ENCODE peak calls at places on chromosomes 16 and 17, in nine cellular contexts. One of them, this sample, is unnamed.

GRCh38 chr17:29008591-29008990 is 2.8 kb upstream of the SEZ6 start:
- DNase-seq in ELR: no peak
- DNase-seq in stimulated activated CD4-positive, alpha-beta T cell treated with anti-CD3 and anti-CD28 coated beads, Interleukin-15, amount 100 ng/mL, for 48 hours: no peak
- DNase-seq in NCI-H1417: peak; percentile 50
- DNase-seq in body of pancreas: no peak
- DNase-seq in brain microvascular endothelial cell: no peak
- DNase-seq in stimulated activated naive CD8-positive, alpha-beta T cell treated with anti-CD3 and anti-CD28 coated beads, Interleukin-15, amount 100 ng/mL, for 72 hours: no peak
- DNase-seq in prostate gland: no peak
- DNase-seq in stimulated activated CD8-positive, alpha-beta memory T cell treated with anti-CD3 and anti-CD28 coated beads, Interleukin-2, amount 100 ng/mL, for 1 hour: no peak
- DNase-seq in this sample: no peak

GRCh38 chr17:71338396-71338795 is 782.4 kb upstream of the SOX9 start:
- DNase-seq in ELR: peak; percentile 69
- DNase-seq in stimulated activated CD4-positive, alpha-beta T cell treated with anti-CD3 and anti-CD28 coated beads, Interleukin-15, amount 100 ng/mL, for 48 hours: no peak
- DNase-seq in NCI-H1417: no peak
- DNase-seq in body of pancreas: no peak
- DNase-seq in brain microvascular endothelial cell: no peak
- DNase-seq in stimulated activated naive CD8-positive, alpha-beta T cell treated with anti-CD3 and anti-CD28 coated beads, Interleukin-15, amount 100 ng/mL, for 72 hours: no peak
- DNase-seq in prostate gland: no peak
- DNase-seq in stimulated activated CD8-positive, alpha-beta memory T cell treated with anti-CD3 and anti-CD28 coated beads, Interleukin-2, amount 100 ng/mL, for 1 hour: no peak
- DNase-seq in this sample: no peak

GRCh38 chr17:2912754-2913153 is 116.5 kb downstream of the RAP1GAP2 start:
- DNase-seq in ELR: no peak
- DNase-seq in stimulated activated CD4-positive, alpha-beta T cell treated with anti-CD3 and anti-CD28 coated beads, Interleukin-15, amount 100 ng/mL, for 48 hours: no peak
- DNase-seq in NCI-H1417: no peak
- DNase-seq in body of pancreas: no peak
- DNase-seq in brain microvascular endothelial cell: no peak
- DNase-seq in stimulated activated naive CD8-positive, alpha-beta T cell treated with anti-CD3 and anti-CD28 coated beads, Interleukin-15, amount 100 ng/mL, for 72 hours: no peak
- DNase-seq in prostate gland: no peak
- DNase-seq in stimulated activated CD8-positive, alpha-beta memory T cell treated with anti-CD3 and anti-CD28 coated beads, Interleukin-2, amount 100 ng/mL, for 1 hour: no peak
- DNase-seq in this sample: no peak

GRCh38 chr17:9935408-9935807 is 30.3 kb upstream of the RCVRN start:
- DNase-seq in ELR: no peak
- DNase-seq in stimulated activated CD4-positive, alpha-beta T cell treated with anti-CD3 and anti-CD28 coated beads, Interleukin-15, amount 100 ng/mL, for 48 hours: no peak
- DNase-seq in NCI-H1417: no peak
- DNase-seq in body of pancreas: peak; percentile 11
- DNase-seq in brain microvascular endothelial cell: no peak
- DNase-seq in stimulated activated naive CD8-positive, alpha-beta T cell treated with anti-CD3 and anti-CD28 coated beads, Interleukin-15, amount 100 ng/mL, for 72 hours: no peak
- DNase-seq in prostate gland: no peak
- DNase-seq in stimulated activated CD8-positive, alpha-beta memory T cell treated with anti-CD3 and anti-CD28 coated beads, Interleukin-2, amount 100 ng/mL, for 1 hour: no peak
- DNase-seq in this sample: no peak

GRCh38 chr17:59521465-59522126 is 43.8 kb upstream of the DHX40 start:
- DNase-seq in ELR: peak; percentile 75
- DNase-seq in stimulated activated CD4-positive, alpha-beta T cell treated with anti-CD3 and anti-CD28 coated beads, Interleukin-15, amount 100 ng/mL, for 48 hours: peak; percentile 55
- DNase-seq in NCI-H1417: peak; percentile 72
- DNase-seq in body of pancreas: peak; percentile 59
- DNase-seq in brain microvascular endothelial cell: peak; percentile 40
- DNase-seq in stimulated activated naive CD8-positive, alpha-beta T cell treated with anti-CD3 and anti-CD28 coated beads, Interleukin-15, amount 100 ng/mL, for 72 hours: peak; percentile 55
- DNase-seq in prostate gland: peak; percentile 8
- DNase-seq in stimulated activated CD8-positive, alpha-beta memory T cell treated with anti-CD3 and anti-CD28 coated beads, Interleukin-2, amount 100 ng/mL, for 1 hour: peak; percentile 12
- DNase-seq in this sample: peak; percentile 12

GRCh38 chr17:7820231-7820630 is 13.8 kb upstream of the KDM6B start:
- DNase-seq in ELR: no peak
- DNase-seq in stimulated activated CD4-positive, alpha-beta T cell treated with anti-CD3 and anti-CD28 coated beads, Interleukin-15, amount 100 ng/mL, for 48 hours: no peak
- DNase-seq in NCI-H1417: no peak
- DNase-seq in body of pancreas: no peak
- DNase-seq in brain microvascular endothelial cell: no peak
- DNase-seq in stimulated activated naive CD8-positive, alpha-beta T cell treated with anti-CD3 and anti-CD28 coated beads, Interleukin-15, amount 100 ng/mL, for 72 hours: no peak
- DNase-seq in prostate gland: no peak
- DNase-seq in stimulated activated CD8-positive, alpha-beta memory T cell treated with anti-CD3 and anti-CD28 coated beads, Interleukin-2, amount 100 ng/mL, for 1 hour: no peak
- DNase-seq in this sample: no peak

GRCh38 chr17:82656266-82656665 is 8.0 kb upstream of the WDR45B start:
- DNase-seq in ELR: no peak
- DNase-seq in stimulated activated CD4-positive, alpha-beta T cell treated with anti-CD3 and anti-CD28 coated beads, Interleukin-15, amount 100 ng/mL, for 48 hours: no peak
- DNase-seq in NCI-H1417: no peak
- DNase-seq in body of pancreas: no peak
- DNase-seq in brain microvascular endothelial cell: no peak
- DNase-seq in stimulated activated naive CD8-positive, alpha-beta T cell treated with anti-CD3 and anti-CD28 coated beads, Interleukin-15, amount 100 ng/mL, for 72 hours: no peak
- DNase-seq in prostate gland: no peak
- DNase-seq in stimulated activated CD8-positive, alpha-beta memory T cell treated with anti-CD3 and anti-CD28 coated beads, Interleukin-2, amount 100 ng/mL, for 1 hour: no peak
- DNase-seq in this sample: no peak

GRCh38 chr17:43661699-43662431 is at the start of gene MEOX1:
- DNase-seq in ELR: peak; percentile 81
- DNase-seq in stimulated activated CD4-positive, alpha-beta T cell treated with anti-CD3 and anti-CD28 coated beads, Interleukin-15, amount 100 ng/mL, for 48 hours: peak; percentile 26
- DNase-seq in NCI-H1417: no peak
- DNase-seq in body of pancreas: no peak
- DNase-seq in brain microvascular endothelial cell: peak; percentile 37
- DNase-seq in stimulated activated naive CD8-positive, alpha-beta T cell treated with anti-CD3 and anti-CD28 coated beads, Interleukin-15, amount 100 ng/mL, for 72 hours: peak; percentile 45
- DNase-seq in prostate gland: no peak
- DNase-seq in stimulated activated CD8-positive, alpha-beta memory T cell treated with anti-CD3 and anti-CD28 coated beads, Interleukin-2, amount 100 ng/mL, for 1 hour: no peak
- DNase-seq in this sample: no peak

GRCh38 chr16:57984443-57985203 is 13.7 kb upstream of the CNGB1 start:
- DNase-seq in ELR: peak; percentile 93
- DNase-seq in stimulated activated CD4-positive, alpha-beta T cell treated with anti-CD3 and anti-CD28 coated beads, Interleukin-15, amount 100 ng/mL, for 48 hours: peak; percentile 91
- DNase-seq in NCI-H1417: no peak
- DNase-seq in body of pancreas: peak; percentile 95
- DNase-seq in brain microvascular endothelial cell: peak; percentile 57
- DNase-seq in stimulated activated naive CD8-positive, alpha-beta T cell treated with anti-CD3 and anti-CD28 coated beads, Interleukin-15, amount 100 ng/mL, for 72 hours: peak; percentile 91
- DNase-seq in prostate gland: peak; percentile 85
- DNase-seq in stimulated activated CD8-positive, alpha-beta memory T cell treated with anti-CD3 and anti-CD28 coated beads, Interleukin-2, amount 100 ng/mL, for 1 hour: peak; percentile 76
- DNase-seq in this sample: peak; percentile 80

GRCh38 chr16:68640972-68641371 is 4.1 kb upstream of the CDH3 start:
- DNase-seq in ELR: peak; percentile 81
- DNase-seq in stimulated activated CD4-positive, alpha-beta T cell treated with anti-CD3 and anti-CD28 coated beads, Interleukin-15, amount 100 ng/mL, for 48 hours: no peak
- DNase-seq in NCI-H1417: no peak
- DNase-seq in body of pancreas: no peak
- DNase-seq in brain microvascular endothelial cell: peak; percentile 42
- DNase-seq in stimulated activated naive CD8-positive, alpha-beta T cell treated with anti-CD3 and anti-CD28 coated beads, Interleukin-15, amount 100 ng/mL, for 72 hours: no peak
- DNase-seq in prostate gland: no peak
- DNase-seq in stimulated activated CD8-positive, alpha-beta memory T cell treated with anti-CD3 and anti-CD28 coated beads, Interleukin-2, amount 100 ng/mL, for 1 hour: no peak
- DNase-seq in this sample: no peak

GRCh38 chr16:4359914-4360313 is 8.8 kb upstream of the PAM16 start:
- DNase-seq in ELR: no peak
- DNase-seq in stimulated activated CD4-positive, alpha-beta T cell treated with anti-CD3 and anti-CD28 coated beads, Interleukin-15, amount 100 ng/mL, for 48 hours: no peak
- DNase-seq in NCI-H1417: no peak
- DNase-seq in body of pancreas: no peak
- DNase-seq in brain microvascular endothelial cell: no peak
- DNase-seq in stimulated activated naive CD8-positive, alpha-beta T cell treated with anti-CD3 and anti-CD28 coated beads, Interleukin-15, amount 100 ng/mL, for 72 hours: no peak
- DNase-seq in prostate gland: no peak
- DNase-seq in stimulated activated CD8-positive, alpha-beta memory T cell treated with anti-CD3 and anti-CD28 coated beads, Interleukin-2, amount 100 ng/mL, for 1 hour: no peak
- DNase-seq in this sample: no peak

GRCh38 chr17:5912927-5913565 is 157.1 kb upstream of the WSCD1 start:
- DNase-seq in ELR: no peak
- DNase-seq in stimulated activated CD4-positive, alpha-beta T cell treated with anti-CD3 and anti-CD28 coated beads, Interleukin-15, amount 100 ng/mL, for 48 hours: no peak
- DNase-seq in NCI-H1417: peak; percentile 91
- DNase-seq in body of pancreas: no peak
- DNase-seq in brain microvascular endothelial cell: no peak
- DNase-seq in stimulated activated naive CD8-positive, alpha-beta T cell treated with anti-CD3 and anti-CD28 coated beads, Interleukin-15, amount 100 ng/mL, for 72 hours: no peak
- DNase-seq in prostate gland: no peak
- DNase-seq in stimulated activated CD8-positive, alpha-beta memory T cell treated with anti-CD3 and anti-CD28 coated beads, Interleukin-2, amount 100 ng/mL, for 1 hour: no peak
- DNase-seq in this sample: no peak

GRCh38 chr16:4381072-4381934 is 9.7 kb downstream of the VASN start:
- DNase-seq in ELR: no peak
- DNase-seq in stimulated activated CD4-positive, alpha-beta T cell treated with anti-CD3 and anti-CD28 coated beads, Interleukin-15, amount 100 ng/mL, for 48 hours: no peak
- DNase-seq in NCI-H1417: no peak
- DNase-seq in body of pancreas: no peak
- DNase-seq in brain microvascular endothelial cell: no peak
- DNase-seq in stimulated activated naive CD8-positive, alpha-beta T cell treated with anti-CD3 and anti-CD28 coated beads, Interleukin-15, amount 100 ng/mL, for 72 hours: no peak
- DNase-seq in prostate gland: no peak
- DNase-seq in stimulated activated CD8-positive, alpha-beta memory T cell treated with anti-CD3 and anti-CD28 coated beads, Interleukin-2, amount 100 ng/mL, for 1 hour: no peak
- DNase-seq in this sample: no peak

GRCh38 chr16:3819741-3820724 is 60.5 kb downstream of the CREBBP start:
- DNase-seq in ELR: peak; percentile 83
- DNase-seq in stimulated activated CD4-positive, alpha-beta T cell treated with anti-CD3 and anti-CD28 coated beads, Interleukin-15, amount 100 ng/mL, for 48 hours: no peak
- DNase-seq in NCI-H1417: peak; percentile 93
- DNase-seq in body of pancreas: peak; percentile 64
- DNase-seq in brain microvascular endothelial cell: peak; percentile 95
- DNase-seq in stimulated activated naive CD8-positive, alpha-beta T cell treated with anti-CD3 and anti-CD28 coated beads, Interleukin-15, amount 100 ng/mL, for 72 hours: no peak
- DNase-seq in prostate gland: peak; percentile 62
- DNase-seq in stimulated activated CD8-positive, alpha-beta memory T cell treated with anti-CD3 and anti-CD28 coated beads, Interleukin-2, amount 100 ng/mL, for 1 hour: no peak
- DNase-seq in this sample: no peak

GRCh38 chr17:7280519-7281073 is 922 bp upstream of the SLC2A4 start:
- DNase-seq in ELR: peak; percentile 86
- DNase-seq in stimulated activated CD4-positive, alpha-beta T cell treated with anti-CD3 and anti-CD28 coated beads, Interleukin-15, amount 100 ng/mL, for 48 hours: peak; percentile 82
- DNase-seq in NCI-H1417: peak; percentile 79
- DNase-seq in body of pancreas: peak; percentile 87
- DNase-seq in brain microvascular endothelial cell: peak; percentile 66
- DNase-seq in stimulated activated naive CD8-positive, alpha-beta T cell treated with anti-CD3 and anti-CD28 coated beads, Interleukin-15, amount 100 ng/mL, for 72 hours: peak; percentile 68
- DNase-seq in prostate gland: peak; percentile 74
- DNase-seq in stimulated activated CD8-positive, alpha-beta memory T cell treated with anti-CD3 and anti-CD28 coated beads, Interleukin-2, amount 100 ng/mL, for 1 hour: peak; percentile 75
- DNase-seq in this sample: peak; percentile 70

GRCh38 chr17:61401280-61402072 is 1.8 kb downstream of the TBX2 start:
- DNase-seq in ELR: peak; percentile 64
- DNase-seq in stimulated activated CD4-positive, alpha-beta T cell treated with anti-CD3 and anti-CD28 coated beads, Interleukin-15, amount 100 ng/mL, for 48 hours: no peak
- DNase-seq in NCI-H1417: no peak
- DNase-seq in body of pancreas: no peak
- DNase-seq in brain microvascular endothelial cell: no peak
- DNase-seq in stimulated activated naive CD8-positive, alpha-beta T cell treated with anti-CD3 and anti-CD28 coated beads, Interleukin-15, amount 100 ng/mL, for 72 hours: no peak
- DNase-seq in prostate gland: no peak
- DNase-seq in stimulated activated CD8-positive, alpha-beta memory T cell treated with anti-CD3 and anti-CD28 coated beads, Interleukin-2, amount 100 ng/mL, for 1 hour: no peak
- DNase-seq in this sample: no peak

GRCh38 chr17:76405967-76406647 is 21.7 kb downstream of the SPHK1 start:
- DNase-seq in ELR: no peak
- DNase-seq in stimulated activated CD4-positive, alpha-beta T cell treated with anti-CD3 and anti-CD28 coated beads, Interleukin-15, amount 100 ng/mL, for 48 hours: no peak
- DNase-seq in NCI-H1417: peak; percentile 90
- DNase-seq in body of pancreas: peak; percentile 69
- DNase-seq in brain microvascular endothelial cell: no peak
- DNase-seq in stimulated activated naive CD8-positive, alpha-beta T cell treated with anti-CD3 and anti-CD28 coated beads, Interleukin-15, amount 100 ng/mL, for 72 hours: no peak
- DNase-seq in prostate gland: no peak
- DNase-seq in stimulated activated CD8-positive, alpha-beta memory T cell treated with anti-CD3 and anti-CD28 coated beads, Interleukin-2, amount 100 ng/mL, for 1 hour: no peak
- DNase-seq in this sample: no peak

GRCh38 chr16:85151603-85152413 is 39.5 kb upstream of the CIBAR2 start:
- DNase-seq in ELR: peak; percentile 80
- DNase-seq in stimulated activated CD4-positive, alpha-beta T cell treated with anti-CD3 and anti-CD28 coated beads, Interleukin-15, amount 100 ng/mL, for 48 hours: no peak
- DNase-seq in NCI-H1417: peak; percentile 26
- DNase-seq in body of pancreas: peak; percentile 68
- DNase-seq in brain microvascular endothelial cell: peak; percentile 58
- DNase-seq in stimulated activated naive CD8-positive, alpha-beta T cell treated with anti-CD3 and anti-CD28 coated beads, Interleukin-15, amount 100 ng/mL, for 72 hours: no peak
- DNase-seq in prostate gland: peak; percentile 74
- DNase-seq in stimulated activated CD8-positive, alpha-beta memory T cell treated with anti-CD3 and anti-CD28 coated beads, Interleukin-2, amount 100 ng/mL, for 1 hour: no peak
- DNase-seq in this sample: no peak

GRCh38 chr17:30477758-30478115 is 529 bp downstream of the GOSR1 start:
- DNase-seq in ELR: peak; percentile 55
- DNase-seq in stimulated activated CD4-positive, alpha-beta T cell treated with anti-CD3 and anti-CD28 coated beads, Interleukin-15, amount 100 ng/mL, for 48 hours: no peak
- DNase-seq in NCI-H1417: no peak
- DNase-seq in body of pancreas: no peak
- DNase-seq in brain microvascular endothelial cell: peak; percentile 7
- DNase-seq in stimulated activated naive CD8-positive, alpha-beta T cell treated with anti-CD3 and anti-CD28 coated beads, Interleukin-15, amount 100 ng/mL, for 72 hours: no peak
- DNase-seq in prostate gland: no peak
- DNase-seq in stimulated activated CD8-positive, alpha-beta memory T cell treated with anti-CD3 and anti-CD28 coated beads, Interleukin-2, amount 100 ng/mL, for 1 hour: no peak
- DNase-seq in this sample: no peak

GRCh38 chr16:31453255-31454204 is 5.8 kb upstream of the ARMC5 start:
- DNase-seq in ELR: peak; percentile 47
- DNase-seq in stimulated activated CD4-positive, alpha-beta T cell treated with anti-CD3 and anti-CD28 coated beads, Interleukin-15, amount 100 ng/mL, for 48 hours: no peak
- DNase-seq in NCI-H1417: no peak
- DNase-seq in body of pancreas: no peak
- DNase-seq in brain microvascular endothelial cell: peak; percentile 40
- DNase-seq in stimulated activated naive CD8-positive, alpha-beta T cell treated with anti-CD3 and anti-CD28 coated beads, Interleukin-15, amount 100 ng/mL, for 72 hours: no peak
- DNase-seq in prostate gland: no peak
- DNase-seq in stimulated activated CD8-positive, alpha-beta memory T cell treated with anti-CD3 and anti-CD28 coated beads, Interleukin-2, amount 100 ng/mL, for 1 hour: no peak
- DNase-seq in this sample: no peak

GRCh38 chr16:13902677-13903076 is 17.3 kb upstream of the ERCC4 start:
- DNase-seq in ELR: no peak
- DNase-seq in stimulated activated CD4-positive, alpha-beta T cell treated with anti-CD3 and anti-CD28 coated beads, Interleukin-15, amount 100 ng/mL, for 48 hours: no peak
- DNase-seq in NCI-H1417: no peak
- DNase-seq in body of pancreas: no peak
- DNase-seq in brain microvascular endothelial cell: no peak
- DNase-seq in stimulated activated naive CD8-positive, alpha-beta T cell treated with anti-CD3 and anti-CD28 coated beads, Interleukin-15, amount 100 ng/mL, for 72 hours: no peak
- DNase-seq in prostate gland: no peak
- DNase-seq in stimulated activated CD8-positive, alpha-beta memory T cell treated with anti-CD3 and anti-CD28 coated beads, Interleukin-2, amount 100 ng/mL, for 1 hour: no peak
- DNase-seq in this sample: no peak

GRCh38 chr17:30586818-30587595 is 109.8 kb downstream of the GOSR1 start:
- DNase-seq in ELR: peak; percentile 87
- DNase-seq in stimulated activated CD4-positive, alpha-beta T cell treated with anti-CD3 and anti-CD28 coated beads, Interleukin-15, amount 100 ng/mL, for 48 hours: no peak
- DNase-seq in NCI-H1417: no peak
- DNase-seq in body of pancreas: no peak
- DNase-seq in brain microvascular endothelial cell: peak; percentile 87
- DNase-seq in stimulated activated naive CD8-positive, alpha-beta T cell treated with anti-CD3 and anti-CD28 coated beads, Interleukin-15, amount 100 ng/mL, for 72 hours: no peak
- DNase-seq in prostate gland: no peak
- DNase-seq in stimulated activated CD8-positive, alpha-beta memory T cell treated with anti-CD3 and anti-CD28 coated beads, Interleukin-2, amount 100 ng/mL, for 1 hour: no peak
- DNase-seq in this sample: no peak

GRCh38 chr16:13332713-13333255 is 431.4 kb downstream of the SHISA9 start:
- DNase-seq in ELR: no peak
- DNase-seq in stimulated activated CD4-positive, alpha-beta T cell treated with anti-CD3 and anti-CD28 coated beads, Interleukin-15, amount 100 ng/mL, for 48 hours: no peak
- DNase-seq in NCI-H1417: no peak
- DNase-seq in body of pancreas: no peak
- DNase-seq in brain microvascular endothelial cell: no peak
- DNase-seq in stimulated activated naive CD8-positive, alpha-beta T cell treated with anti-CD3 and anti-CD28 coated beads, Interleukin-15, amount 100 ng/mL, for 72 hours: no peak
- DNase-seq in prostate gland: no peak
- DNase-seq in stimulated activated CD8-positive, alpha-beta memory T cell treated with anti-CD3 and anti-CD28 coated beads, Interleukin-2, amount 100 ng/mL, for 1 hour: no peak
- DNase-seq in this sample: no peak

GRCh38 chr16:56041556-56042140 is 149.6 kb upstream of the GNAO1 start:
- DNase-seq in ELR: peak; percentile 42
- DNase-seq in stimulated activated CD4-positive, alpha-beta T cell treated with anti-CD3 and anti-CD28 coated beads, Interleukin-15, amount 100 ng/mL, for 48 hours: peak; percentile 11
- DNase-seq in NCI-H1417: peak; percentile 65
- DNase-seq in body of pancreas: peak; percentile 39
- DNase-seq in brain microvascular endothelial cell: no peak
- DNase-seq in stimulated activated naive CD8-positive, alpha-beta T cell treated with anti-CD3 and anti-CD28 coated beads, Interleukin-15, amount 100 ng/mL, for 72 hours: peak; percentile 29
- DNase-seq in prostate gland: no peak
- DNase-seq in stimulated activated CD8-positive, alpha-beta memory T cell treated with anti-CD3 and anti-CD28 coated beads, Interleukin-2, amount 100 ng/mL, for 1 hour: no peak
- DNase-seq in this sample: no peak

GRCh38 chr16:85891776-85892166 is 7.2 kb upstream of the IRF8 start:
- DNase-seq in ELR: no peak
- DNase-seq in stimulated activated CD4-positive, alpha-beta T cell treated with anti-CD3 and anti-CD28 coated beads, Interleukin-15, amount 100 ng/mL, for 48 hours: no peak
- DNase-seq in NCI-H1417: peak; percentile 25
- DNase-seq in body of pancreas: no peak
- DNase-seq in brain microvascular endothelial cell: no peak
- DNase-seq in stimulated activated naive CD8-positive, alpha-beta T cell treated with anti-CD3 and anti-CD28 coated beads, Interleukin-15, amount 100 ng/mL, for 72 hours: no peak
- DNase-seq in prostate gland: no peak
- DNase-seq in stimulated activated CD8-positive, alpha-beta memory T cell treated with anti-CD3 and anti-CD28 coated beads, Interleukin-2, amount 100 ng/mL, for 1 hour: no peak
- DNase-seq in this sample: no peak

GRCh38 chr16:85286970-85287814 is 174.9 kb upstream of the CIBAR2 start:
- DNase-seq in ELR: peak; percentile 58
- DNase-seq in stimulated activated CD4-positive, alpha-beta T cell treated with anti-CD3 and anti-CD28 coated beads, Interleukin-15, amount 100 ng/mL, for 48 hours: no peak
- DNase-seq in NCI-H1417: peak; percentile 18
- DNase-seq in body of pancreas: no peak
- DNase-seq in brain microvascular endothelial cell: peak; percentile 23
- DNase-seq in stimulated activated naive CD8-positive, alpha-beta T cell treated with anti-CD3 and anti-CD28 coated beads, Interleukin-15, amount 100 ng/mL, for 72 hours: no peak
- DNase-seq in prostate gland: no peak
- DNase-seq in stimulated activated CD8-positive, alpha-beta memory T cell treated with anti-CD3 and anti-CD28 coated beads, Interleukin-2, amount 100 ng/mL, for 1 hour: no peak
- DNase-seq in this sample: no peak